ENCODE peak calls at places on chromosomes 13 and 19, in five cellular contexts. K, A, B, G and Q are unnamed samples.

GRCh38 chr13:57624565-57625435 is 6.7 kb upstream of the PCDH17 start:
- DNase-seq in G (no peak), K (peak; percentile 41), B (no peak), A (peak; percentile 74), Q (peak; percentile 73)

GRCh38 chr13:59684105-59684504 is 479.6 kb downstream of the DIAPH3 start:
- DNase-seq in K (no peak), B (no peak), G (no peak), A (no peak), Q (no peak)

GRCh38 chr19:45104658-45105384 is 11.8 kb downstream of the PPP1R37 start:
- DNase-seq in K (no peak), B (no peak), G (no peak), A (no peak), Q (no peak)

GRCh38 chr13:108269601-108270328 is at the start of gene TNFSF13B:
- DNase-seq in B (peak; percentile 42), A (peak; percentile 61), K (peak; percentile 40), G (no peak), Q (peak; percentile 53)

GRCh38 chr19:55986487-55986886 is at the start of gene NLRP5:
- DNase-seq in B (no peak), K (no peak), A (no peak), G (no peak), Q (no peak)

GRCh38 chr13:96811049-96811448 is 183.2 kb downstream of the OXGR1 start:
- DNase-seq in B (no peak), K (no peak), A (no peak), G (no peak), Q (no peak)

GRCh38 chr13:50365300-50365682 is 350.0 kb downstream of the KCNRG start:
- DNase-seq in G (no peak), A (peak; percentile 39), K (no peak), B (no peak), Q (no peak)

GRCh38 chr13:96091164-96091931 is 1.4 kb downstream of the HS6ST3 start:
- DNase-seq in K (no peak), B (peak; percentile 14), G (no peak), A (peak; percentile 7), Q (peak; percentile 61)

GRCh38 chr19:51690359-51691121 is 2.6 kb upstream of the SPACA6 start:
- DNase-seq in B (peak; percentile 66), G (no peak), A (peak; percentile 91), K (peak; percentile 68), Q (peak; percentile 77)

GRCh38 chr13:97125810-97126738 is 96.1 kb upstream of the MBNL2 start:
- DNase-seq in A (peak; percentile 54), B (peak; percentile 23), G (no peak), K (peak; percentile 39), Q (peak; percentile 31)

GRCh38 chr19:289651-290538 is 1.3 kb downstream of the PLPP2 start:
- DNase-seq in B (no peak), G (no peak), K (peak; percentile 25), A (peak; percentile 31), Q (no peak)

GRCh38 chr19:10766681-10767201 is 48.9 kb downstream of the DNM2 start:
- DNase-seq in A (peak; percentile 57), B (peak; percentile 49), G (no peak), K (peak; percentile 24), Q (peak; percentile 62)
- H3K4me1 ChIP-seq in A (peaks cover 15% of the 10 kb centered on the region), B (peaks cover 92% of the 10 kb centered on the region), G (peaks cover 44% of the 10 kb centered on the region), K (peaks cover 16% of the 10 kb centered on the region), Q (peaks cover 5% of the 10 kb centered on the region)

GRCh38 chr19:41499899-41500298 is 56.9 kb downstream of the ERICH4 start:
- DNase-seq in G (no peak), B (no peak), K (no peak), A (no peak), Q (no peak)
- H3K4me1 ChIP-seq in G (no peaks in the 10 kb centered on the region), B (peaks cover 36% of the 10 kb centered on the region), K (no peaks in the 10 kb centered on the region), A (no peaks in the 10 kb centered on the region), Q (peaks cover 5% of the 10 kb centered on the region)

GRCh38 chr13:25905411-25906010 is 146.3 kb downstream of the SHISA2 start:
- DNase-seq in K (no peak), A (no peak), G (no peak), B (no peak), Q (no peak)
- H3K4me1 ChIP-seq in K (no peaks in the 10 kb centered on the region), A (peaks cover 6% of the 10 kb centered on the region), G (no peaks in the 10 kb centered on the region), B (no peaks in the 10 kb centered on the region), Q (no peaks in the 10 kb centered on the region)

GRCh38 chr13:21088534-21088933 is 27.1 kb upstream of the LATS2 start:
- DNase-seq in A (no peak), K (no peak), G (no peak), B (no peak), Q (no peak)
- H3K4me1 ChIP-seq in A (no peaks in the 10 kb centered on the region), K (no peaks in the 10 kb centered on the region), G (no peaks in the 10 kb centered on the region), B (no peaks in the 10 kb centered on the region), Q (no peaks in the 10 kb centered on the region)

DNA sequence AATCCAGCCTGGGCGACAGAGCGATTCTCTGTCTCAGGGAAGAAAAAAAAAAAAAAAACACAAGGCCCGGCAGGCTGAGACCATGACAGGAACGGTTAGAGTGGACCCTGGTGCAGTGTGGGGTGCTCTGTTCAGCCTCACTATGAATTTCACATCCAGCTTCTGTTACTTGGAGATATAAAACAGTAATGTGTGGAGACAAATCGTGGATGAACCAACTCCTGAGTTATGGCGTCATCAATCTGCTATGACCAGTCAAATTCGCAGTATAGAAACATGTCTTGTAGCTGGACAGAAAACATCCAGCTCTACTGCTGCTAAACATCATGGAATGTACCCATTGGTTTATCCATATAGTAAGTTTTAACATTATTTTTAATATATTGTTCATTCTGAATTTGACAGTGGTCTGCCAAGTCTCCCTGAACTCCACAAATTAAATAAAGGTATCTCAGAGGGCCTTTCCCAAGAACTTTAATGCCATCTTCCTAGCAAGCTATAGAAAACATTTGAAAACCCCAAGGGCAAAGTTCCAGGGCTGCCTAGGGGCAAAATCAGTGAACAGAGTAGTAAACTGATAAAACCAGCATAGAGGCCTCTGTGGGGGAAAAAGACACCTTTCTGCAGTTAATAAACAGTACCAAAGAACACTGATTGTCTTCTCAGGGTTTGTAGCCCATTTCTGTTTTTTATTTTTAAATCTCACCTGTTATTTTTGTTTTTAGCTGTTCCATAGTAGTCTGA is 75.8 kb downstream of the LRCH1 start:
- DNase-seq in B (no peak), A (no peak), K (no peak), G (no peak), Q (no peak)
- H3K4me1 ChIP-seq in B (peaks cover 88% of the 10 kb centered on the region), A (peaks cover 33% of the 10 kb centered on the region), K (peaks cover 6% of the 10 kb centered on the region), G (peaks cover 16% of the 10 kb centered on the region), Q (peaks cover 67% of the 10 kb centered on the region)

DNA sequence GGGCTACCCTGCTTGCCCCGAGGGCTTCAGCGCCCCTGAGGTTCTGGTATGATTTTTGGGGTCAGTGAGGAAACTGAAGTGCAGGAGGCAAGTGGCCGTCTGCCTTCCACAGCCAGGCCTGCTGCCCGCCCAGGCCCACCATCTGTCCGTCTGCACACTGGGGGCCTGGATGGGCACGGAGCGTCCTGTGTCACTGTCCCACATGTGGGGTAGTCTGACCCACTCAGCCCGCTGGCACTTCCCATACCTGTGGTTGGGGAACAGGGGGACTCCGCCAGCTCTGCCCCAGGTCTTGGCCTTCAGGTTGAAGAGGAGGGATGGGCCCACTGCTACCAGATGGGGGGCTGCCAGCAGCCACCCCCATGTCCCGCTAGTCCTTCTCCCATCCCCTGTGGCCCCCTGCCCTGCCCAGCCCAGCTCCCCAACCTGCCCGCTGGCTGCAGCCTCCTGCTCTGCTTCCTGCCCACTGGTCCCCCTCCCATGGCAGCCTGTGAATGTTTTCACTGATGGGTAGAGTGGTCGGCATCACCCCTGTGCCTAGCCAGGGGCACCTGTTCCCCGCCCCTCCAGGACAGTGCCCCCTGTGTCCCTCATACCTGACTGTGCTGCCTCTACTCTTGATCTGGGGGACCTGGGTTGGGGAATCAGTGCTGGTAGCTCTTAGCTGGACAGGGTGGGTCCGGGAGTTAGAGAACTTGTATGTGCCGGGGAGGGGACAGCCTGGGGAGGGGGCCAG is 9.5 kb downstream of the PIAS4 start:
- DNase-seq in A (no peak), G (no peak), B (no peak), K (no peak), Q (no peak)
- H3K4me1 ChIP-seq in A (no peaks in the 10 kb centered on the region), G (peaks cover 70% of the 10 kb centered on the region), B (peaks cover 59% of the 10 kb centered on the region), K (no peaks in the 10 kb centered on the region), Q (peaks cover 12% of the 10 kb centered on the region)

GRCh38 chr19:19610376-19611240 is 7.9 kb downstream of the PBX4 start:
- DNase-seq in A (no peak), B (no peak), G (no peak), K (peak; percentile 18), Q (no peak)
- H3K4me1 ChIP-seq in A (no peaks in the 10 kb centered on the region), B (no peaks in the 10 kb centered on the region), G (no peaks in the 10 kb centered on the region), K (peaks cover 4% of the 10 kb centered on the region), Q (no peaks in the 10 kb centered on the region)

GRCh38 chr19:18848860-18849661 is 17.3 kb downstream of the UPF1 start:
- DNase-seq in K (peak; percentile 40), A (peak; percentile 82), G (peak; percentile 47), B (peak; percentile 79), Q (peak; percentile 64)

GRCh38 chr19:18849838-18850400 is 18.2 kb downstream of the UPF1 start:
- DNase-seq in A (no peak), K (no peak), B (no peak), G (no peak), Q (no peak)

GRCh38 chr19:18846862-18847515 is 15.2 kb downstream of the UPF1 start:
- DNase-seq in K (peak; percentile 69), A (peak; percentile 84), B (peak; percentile 81), G (peak; percentile 66), Q (peak; percentile 89)

GRCh38 chr19:18845961-18846360 is 14.2 kb downstream of the UPF1 start:
- DNase-seq in A (no peak), G (no peak), B (no peak), K (no peak), Q (no peak)

DNA sequence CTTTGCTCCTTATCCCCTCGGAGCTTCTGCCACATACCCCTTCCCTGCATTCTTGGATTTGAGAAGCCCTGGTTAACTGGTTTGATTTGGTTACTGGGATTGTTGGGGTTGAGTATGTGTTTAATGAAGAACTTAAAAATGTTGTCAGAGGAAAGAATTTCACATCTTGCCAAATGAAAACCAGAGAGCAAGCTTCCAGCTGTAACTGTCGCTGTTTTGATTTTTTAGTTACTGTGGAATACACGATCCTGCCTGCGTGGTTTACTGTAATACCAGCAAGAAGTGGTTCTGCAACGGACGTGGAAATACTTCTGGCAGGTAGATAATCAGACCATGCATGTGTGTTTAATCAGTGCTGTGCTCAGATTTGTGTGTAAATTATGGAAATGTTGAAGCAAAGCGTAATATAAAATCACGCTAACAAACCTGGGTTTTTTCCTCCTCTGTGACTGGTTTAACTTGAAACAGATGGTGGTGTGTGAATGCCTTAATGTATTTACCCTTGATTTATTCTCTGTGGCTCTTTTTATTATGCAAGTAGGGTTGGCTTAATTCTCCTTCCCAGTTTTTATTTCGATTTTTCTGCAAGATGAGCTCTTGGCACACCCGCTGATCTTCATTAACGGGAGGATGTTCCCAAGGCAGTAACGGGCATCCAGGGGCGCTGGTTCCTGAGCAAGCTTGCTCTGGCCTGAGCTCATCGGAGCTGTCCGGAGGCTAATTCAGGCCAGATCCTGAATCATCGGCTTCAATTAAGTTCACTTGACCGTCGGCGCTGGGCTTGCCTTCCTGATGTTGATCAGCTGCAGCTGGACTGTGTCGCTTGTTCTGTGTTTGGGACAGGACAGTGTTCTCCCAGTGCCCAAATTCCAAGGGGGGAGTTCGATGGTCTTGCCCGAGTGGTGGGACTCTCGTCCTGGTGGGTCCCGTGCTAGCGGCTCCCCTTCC is 16.0 kb downstream of the UPF1 start:
- DNase-seq in K (no peak), A (peak; percentile 29), B (no peak), G (no peak), Q (no peak)
- H3K4me1 ChIP-seq in K (peaks cover 17% of the 10 kb centered on the region), A (no peaks in the 10 kb centered on the region), B (peaks cover 84% of the 10 kb centered on the region), G (peaks cover 44% of the 10 kb centered on the region), Q (peaks cover 43% of the 10 kb centered on the region)